ENCODE peak calls at places on chromosomes 1 and 21, in eight cellular contexts. F is naive thymus-derived CD4-positive, alpha-beta T cell; U is heart right ventricle; H is SJSA1; E is K562; W is H9; B is Peyer's patch; Y is mammary epithelial cell. A is an unnamed sample. For H3K4me1 and H3K27me3, the result is how much of the 10 kb centered on the place peaks cover.

GRCh38 chr1:91736999-91737615 is 148.8 kb downstream of the TGFBR3 start:
- DNase-seq in F (no peak), U (no peak), H (peak), E (no peak), W (peak), B (no peak), Y (peak), A (peak)

GRCh38 chr1:53371121-53371666 is 43.3 kb upstream of the LRP8 start:
- DNase-seq in F (no peak), U (no peak), H (no peak), E (no peak), W (peak), B (peak), Y (no peak), A (no peak)

GRCh38 chr1:1237874-1238701 is 6.1 kb downstream of the B3GALT6 start:
- DNase-seq in F (no peak), U (no peak), H (no peak), E (no peak), W (no peak), B (no peak), Y (peak), A (no peak)

GRCh38 chr1:4691766-4692405 is 37.5 kb downstream of the AJAP1 start:
- DNase-seq in F (no peak), U (no peak), H (no peak), E (no peak), W (no peak), B (no peak), Y (no peak), A (no peak)

GRCh38 chr1:8911416-8912309 is 33.2 kb upstream of the ENO1 start:
- DNase-seq in F (no peak), U (no peak), H (no peak), E (no peak), W (peak), B (no peak), Y (peak), A (no peak)

GRCh38 chr1:115432061-115432460 is 94.0 kb upstream of the NGF start:
- DNase-seq in F (no peak), U (no peak), H (no peak), E (no peak), W (no peak), B (no peak), Y (peak), A (no peak)

GRCh38 chr21:33021150-33021549 is 4.6 kb upstream of the OLIG2 start:
- DNase-seq in F (no peak), U (no peak), H (no peak), E (no peak), W (no peak), B (no peak), Y (no peak), A (no peak)

GRCh38 chr1:156804572-156805243 is 11.9 kb downstream of the SH2D2A start:
- DNase-seq in F (no peak), U (no peak), H (no peak), E (no peak), W (no peak), B (no peak), Y (no peak), A (peak)

GRCh38 chr21:42237577-42237976 is 18.6 kb downstream of the ABCG1 start:
- DNase-seq in F (peak), U (no peak), H (no peak), E (no peak), W (no peak), B (no peak), Y (no peak), A (no peak)

GRCh38 chr1:8468751-8469150 is 150.8 kb downstream of the SLC45A1 start:
- DNase-seq in F (no peak), U (no peak), H (no peak), E (no peak), W (no peak), B (no peak), Y (no peak), A (no peak)

GRCh38 chr1:210143465-210144062 is 89.0 kb upstream of the SERTAD4 start:
- DNase-seq in F (no peak), U (peak), H (peak), E (peak), W (peak), B (peak), Y (peak), A (peak)

GRCh38 chr1:24175033-24175755 is 11.9 kb downstream of the IFNLR1 start:
- DNase-seq in F (no peak), U (no peak), H (no peak), E (no peak), W (no peak), B (no peak), Y (peak), A (no peak)
- H3K4me1 ChIP-seq in F (under half), U (under half), H (under half), E (under half), W (under half), B (under half), Y (under half), A (under half)

GRCh38 chr21:45351061-45351460 is 53.9 kb upstream of the COL18A1 start:
- DNase-seq in F (no peak), U (peak), H (no peak), E (no peak), W (no peak), B (no peak), Y (no peak), A (no peak)

GRCh38 chr21:45352621-45353125 is 52.3 kb upstream of the COL18A1 start:
- DNase-seq in F (no peak), U (peak), H (no peak), E (no peak), W (no peak), B (no peak), Y (no peak), A (no peak)

GRCh38 chr21:45350206-45350854 is 54.6 kb upstream of the COL18A1 start:
- DNase-seq in F (no peak), U (peak), H (no peak), E (no peak), W (no peak), B (no peak), Y (no peak), A (no peak)

GRCh38 chr21:45353200-45353599 is 51.8 kb upstream of the COL18A1 start:
- DNase-seq in F (no peak), U (peak), H (no peak), E (no peak), W (no peak), B (no peak), Y (no peak), A (no peak)

DNA sequence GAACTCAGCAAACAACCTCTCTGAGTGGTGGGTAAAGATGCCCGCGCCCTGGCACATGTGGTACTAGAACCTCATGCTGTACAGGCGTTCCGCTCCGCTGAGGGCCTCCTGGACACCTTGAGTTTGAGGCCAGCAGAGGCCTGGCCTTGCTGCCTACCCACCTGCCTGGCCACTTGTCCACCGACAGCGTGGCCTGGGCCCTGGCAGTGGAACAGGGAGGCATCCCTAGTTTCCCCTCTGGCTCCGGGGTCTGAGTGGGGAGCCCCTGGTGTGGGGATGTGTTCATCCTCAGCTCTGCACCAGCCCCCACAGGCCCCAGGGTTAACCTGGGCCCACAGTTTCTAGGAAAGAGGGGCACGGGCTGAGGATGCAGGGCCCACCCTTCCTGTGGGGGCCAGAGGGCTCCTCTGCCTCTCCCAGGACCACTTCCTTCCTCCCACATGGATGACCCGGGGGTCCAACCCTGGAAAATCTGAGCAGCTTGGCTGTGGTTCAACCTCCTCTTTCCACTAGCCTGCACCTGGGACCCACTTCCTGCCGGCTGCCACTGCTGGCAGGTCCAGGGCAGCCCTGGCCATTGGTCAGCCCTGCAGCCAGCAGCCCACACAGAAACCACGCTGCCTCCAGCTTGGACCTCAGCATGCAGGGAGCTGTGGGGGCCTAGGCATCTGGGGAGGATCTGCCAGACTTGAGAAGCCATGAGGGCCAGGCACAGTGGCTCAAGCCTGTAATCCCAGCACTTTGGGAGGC is 53.3 kb upstream of the COL18A1 start:
- DNase-seq in F (no peak), U (peak), H (no peak), E (no peak), W (no peak), B (no peak), Y (no peak), A (no peak)
- H3K27me3 ChIP-seq in F (under half), U (under half), H (under half), E (half or more), W (under half), B (under half), Y (under half), A (under half)

GRCh38 chr1:165073402-165074007 is 283.0 kb downstream of the LMX1A start:
- DNase-seq in F (no peak), U (no peak), H (peak), E (peak), W (peak), B (no peak), Y (peak), A (peak)
- H3K27ac ChIP-seq in F (no peak), U (no peak), H (no peak), E (no peak), W (no peak), B (no peak), Y (no peak), A (no peak)

GRCh38 chr1:56543783-56544612 is 35.4 kb downstream of the PLPP3 start:
- DNase-seq in F (no peak), U (no peak), H (no peak), E (no peak), W (no peak), B (no peak), Y (no peak), A (no peak)
- H3K4me1 ChIP-seq in F (under half), U (half or more), H (under half), E (under half), W (under half), B (under half), Y (under half), A (under half)

DNA sequence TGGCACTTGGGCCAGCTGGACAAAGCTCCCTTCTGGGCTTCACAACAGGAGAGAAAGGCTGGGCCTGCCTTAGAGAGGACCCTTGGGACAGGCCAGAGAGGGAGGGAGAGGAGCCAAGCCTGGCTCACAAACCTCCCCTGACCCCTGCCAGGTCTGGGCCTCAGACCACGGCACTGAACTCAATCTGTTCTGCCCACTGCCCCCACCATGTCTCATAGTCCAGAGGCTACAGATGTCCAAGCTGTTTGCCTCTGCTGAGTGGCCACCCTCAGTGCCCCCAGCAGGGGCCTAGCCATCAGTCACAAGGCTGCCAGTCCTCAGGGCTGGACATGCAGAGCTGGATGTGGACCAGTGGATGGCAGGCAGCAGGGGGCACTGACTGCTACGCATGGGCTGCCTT is 13.0 kb upstream of the DMBX1 start:
- DNase-seq in F (no peak), U (no peak), H (no peak), E (no peak), W (no peak), B (no peak), Y (no peak), A (no peak)
- H3K27me3 ChIP-seq in F (under half), U (under half), H (under half), E (under half), W (under half), B (under half), Y (under half), A (under half)

GRCh38 chr1:46603858-46604549 is at the start of gene MKNK1:
- DNase-seq in F (peak), U (peak), H (peak), E (peak), W (peak), B (peak), Y (peak), A (peak)
- H3K27ac ChIP-seq in F (peak), U (no peak), H (no peak), E (peak), W (no peak), B (peak), Y (peak), A (no peak)

DNA sequence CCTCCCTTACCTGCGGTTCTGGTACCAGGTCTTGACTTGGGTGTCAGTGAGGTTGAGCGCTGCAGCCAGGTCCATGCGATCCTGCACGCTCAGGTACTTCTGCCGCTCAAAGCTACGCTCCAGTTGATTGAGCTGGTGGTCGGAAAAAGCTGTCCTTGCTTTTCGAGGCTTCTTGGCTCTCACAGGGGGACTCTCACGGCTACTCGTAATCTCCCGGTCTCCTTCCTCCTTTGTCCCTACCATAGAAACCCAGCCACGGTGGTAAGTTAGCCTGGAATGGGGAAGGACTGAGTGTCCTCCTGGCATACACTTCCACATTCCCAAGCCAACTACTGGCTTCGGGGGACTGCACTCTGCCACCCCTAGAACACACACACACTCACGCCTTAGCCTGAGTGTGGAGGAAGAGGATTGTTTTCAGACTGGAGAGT is 2.6 kb downstream of the BARHL2 start:
- DNase-seq in F (no peak), U (no peak), H (no peak), E (no peak), W (peak), B (no peak), Y (no peak), A (no peak)
- H3K4me1 ChIP-seq in F (under half), U (under half), H (under half), E (under half), W (under half), B (under half), Y (under half), A (under half)

GRCh38 chr1:211488641-211489040 is 3.3 kb downstream of the RD3 start:
- DNase-seq in F (no peak), U (no peak), H (no peak), E (no peak), W (peak), B (no peak), Y (no peak), A (no peak)

GRCh38 chr1:211492511-211493132 is 660 bp upstream of the RD3 start:
- DNase-seq in F (no peak), U (no peak), H (no peak), E (no peak), W (no peak), B (no peak), Y (no peak), A (no peak)

GRCh38 chr1:211487672-211488208 is 4.2 kb downstream of the RD3 start:
- DNase-seq in F (no peak), U (no peak), H (no peak), E (no peak), W (no peak), B (no peak), Y (no peak), A (no peak)

GRCh38 chr1:211490821-211491415 is 1.0 kb downstream of the RD3 start:
- DNase-seq in F (no peak), U (no peak), H (no peak), E (peak), W (no peak), B (no peak), Y (no peak), A (no peak)

DNA sequence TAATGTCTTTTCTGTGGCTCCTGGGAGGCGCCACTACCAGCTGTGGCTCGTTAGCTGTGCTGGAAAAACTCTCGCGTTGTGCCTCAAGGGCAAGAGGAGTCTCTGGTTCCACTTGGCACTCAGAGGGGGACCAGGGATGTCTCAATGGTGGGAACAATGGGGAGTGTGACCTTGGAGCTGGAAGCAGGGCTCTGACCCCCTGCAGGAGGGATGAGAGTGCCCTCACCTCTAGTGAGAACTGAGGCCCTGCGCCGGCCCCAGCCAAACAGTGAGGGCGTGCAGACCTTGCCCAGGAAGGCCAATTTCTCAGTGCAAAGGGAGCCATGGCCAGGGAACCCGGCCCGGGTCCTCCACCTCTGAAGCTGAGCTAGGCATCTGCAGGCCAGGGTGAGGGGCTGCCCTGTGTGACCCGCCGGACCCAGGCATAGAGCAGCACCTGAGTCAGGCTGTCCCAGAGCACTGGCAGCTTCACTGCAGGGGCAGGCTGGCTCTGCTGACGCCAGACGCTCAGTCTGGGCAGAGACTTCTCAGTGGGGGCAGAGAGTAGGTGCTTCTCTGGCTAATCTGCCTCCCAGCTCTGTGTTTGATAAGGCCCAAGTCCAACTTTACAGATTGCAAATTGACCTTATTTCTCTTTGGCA is 1.8 kb downstream of the RD3 start:
- DNase-seq in F (no peak), U (no peak), H (no peak), E (no peak), W (no peak), B (no peak), Y (no peak), A (no peak)
- H3K27me3 ChIP-seq in F (under half), U (under half), H (under half), E (half or more), W (under half), B (under half), Y (under half), A (under half)

GRCh38 chr1:77322061-77322900 is 40.5 kb downstream of the AK5 start:
- DNase-seq in F (no peak), U (no peak), H (peak), E (peak), W (no peak), B (no peak), Y (peak), A (peak)
- H3K27ac ChIP-seq in F (no peak), U (no peak), H (peak), E (peak), W (no peak), B (no peak), Y (peak), A (no peak)

DNA sequence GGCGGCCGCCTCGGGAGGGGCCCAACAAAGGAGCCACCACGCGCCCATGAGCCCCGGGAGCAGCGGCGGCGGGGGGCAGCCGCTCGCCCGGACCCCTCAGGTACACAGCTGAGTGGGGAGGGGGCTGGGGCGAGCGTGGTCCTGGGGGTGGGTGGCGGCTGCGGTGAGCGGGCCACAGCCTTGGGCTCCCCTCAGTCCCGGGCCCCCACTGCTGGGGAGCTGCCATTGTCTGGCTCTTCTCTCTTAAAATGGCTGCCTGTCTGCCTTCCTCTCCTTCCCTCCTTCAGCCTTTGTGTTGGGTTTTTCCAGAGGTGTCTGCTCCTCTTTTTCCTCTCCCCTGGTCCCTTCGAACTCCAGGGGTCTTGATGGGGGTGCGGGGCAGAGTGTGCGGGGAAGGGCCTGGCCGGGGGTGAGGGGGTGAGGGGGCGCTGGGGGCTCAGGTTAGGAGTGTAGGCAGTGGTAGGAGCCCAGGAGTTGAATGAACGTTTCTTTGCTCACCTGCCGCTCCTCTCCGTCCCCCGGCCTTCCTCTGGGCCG is 1.7 kb downstream of the ARID1A start:
- DNase-seq in F (no peak), U (no peak), H (no peak), E (no peak), W (no peak), B (no peak), Y (no peak), A (peak)
- H3K4me1 ChIP-seq in F (half or more), U (half or more), H (half or more), E (under half), W (under half), B (under half), Y (half or more), A (half or more)